ENCODE peak calls at places on chromosome 2, in six cellular contexts. Z is lower lobe of right lung, K is psoas muscle, T is heart right ventricle, P is PC-3, A is WERI-Rb-1. U is an unnamed sample. For H3K9me3, the result is how much of the 10 kb centered on the place peaks cover.

GRCh38 chr2:234879671-234880455 is 72.0 kb upstream of the SH3BP4 start:
- DNase-seq in Z (no peak), K (no peak), T (no peak), P (peak), A (no peak), U (no peak)

GRCh38 chr2:10080536-10081304 is 509 bp upstream of the CYS1 start:
- DNase-seq in Z (no peak), K (peak), T (no peak), P (no peak), A (peak), U (no peak)

GRCh38 chr2:238231251-238231793 is 8.5 kb downstream of the HES6 start:
- DNase-seq in Z (peak), K (peak), T (peak), P (no peak), A (no peak), U (peak)

GRCh38 chr2:106344302-106344701 is 123.9 kb downstream of the RGPD3 start:
- DNase-seq in Z (no peak), K (no peak), T (no peak), P (no peak), A (no peak), U (no peak)

GRCh38 chr2:27798476-27798875 is 27.0 kb downstream of the MRPL33 start:
- DNase-seq in Z (peak), K (no peak), T (no peak), P (no peak), A (no peak), U (no peak)

GRCh38 chr2:32384529-32384928 is 27.7 kb downstream of the BIRC6 start:
- DNase-seq in Z (no peak), K (no peak), T (no peak), P (no peak), A (no peak), U (no peak)

GRCh38 chr2:20557635-20558034 is 93.3 kb downstream of the HS1BP3 start:
- DNase-seq in Z (no peak), K (no peak), T (no peak), P (no peak), A (no peak), U (peak)

GRCh38 chr2:110804915-110805314 is 72.5 kb downstream of the ACOXL start:
- DNase-seq in Z (no peak), K (no peak), T (no peak), P (no peak), A (no peak), U (no peak)

GRCh38 chr2:25710750-25711149 is 37.4 kb upstream of the DTNB start:
- DNase-seq in Z (no peak), K (no peak), T (no peak), P (no peak), A (no peak), U (no peak)

GRCh38 chr2:40127890-40128548 is 323.9 kb downstream of the SLC8A1 start:
- DNase-seq in Z (no peak), K (no peak), T (no peak), P (peak), A (no peak), U (no peak)

GRCh38 chr2:191382801-191383200 is 137.6 kb downstream of the MYO1B start:
- DNase-seq in Z (no peak), K (no peak), T (no peak), P (peak), A (no peak), U (no peak)

GRCh38 chr2:191051825-191052778 is 38.1 kb upstream of the STAT1 start:
- DNase-seq in Z (no peak), K (no peak), T (no peak), P (peak), A (no peak), U (no peak)

GRCh38 chr2:170713280-170714155 is 1.6 kb upstream of the SP5 start:
- DNase-seq in Z (no peak), K (peak), T (peak), P (no peak), A (no peak), U (no peak)
- H3K4me3 ChIP-seq in Z (peak), K (peak), T (peak), P (no peak), A (no peak), U (peak)

GRCh38 chr2:42234056-42234455 is 64.9 kb downstream of the EML4 start:
- DNase-seq in Z (no peak), K (no peak), T (no peak), P (no peak), A (no peak), U (no peak)
- H3K27ac ChIP-seq in Z (peak), K (no peak), T (no peak), P (no peak), A (no peak), U (peak)

GRCh38 chr2:5019324-5019723 is 672.9 kb upstream of the SOX11 start:
- DNase-seq in Z (no peak), K (no peak), T (no peak), P (no peak), A (no peak), U (no peak)

GRCh38 chr2:5021148-5021547 is 671.0 kb upstream of the SOX11 start:
- DNase-seq in Z (no peak), K (no peak), T (no peak), P (peak), A (no peak), U (no peak)

GRCh38 chr2:5022056-5022455 is 670.1 kb upstream of the SOX11 start:
- DNase-seq in Z (no peak), K (no peak), T (no peak), P (no peak), A (no peak), U (no peak)

GRCh38 chr2:5020451-5020850 is 671.7 kb upstream of the SOX11 start:
- DNase-seq in Z (no peak), K (no peak), T (no peak), P (no peak), A (peak), U (no peak)
- H3K9me3 ChIP-seq in Z (under half), K (under half), T (under half), P (under half), A (under half), U (under half)

GRCh38 chr2:108620656-108621055 is 86.4 kb downstream of the LIMS1 start:
- DNase-seq in Z (no peak), K (no peak), T (no peak), P (no peak), A (no peak), U (no peak)
- H3K4me3 ChIP-seq in Z (peak), K (no peak), T (no peak), P (no peak), A (no peak), U (no peak)

GRCh38 chr2:18444806-18445205 is 115.6 kb downstream of the RDH14 start:
- DNase-seq in Z (no peak), K (no peak), T (no peak), P (no peak), A (no peak), U (no peak)

GRCh38 chr2:18446715-18447114 is 113.7 kb downstream of the RDH14 start:
- DNase-seq in Z (no peak), K (no peak), T (no peak), P (no peak), A (no peak), U (no peak)

GRCh38 chr2:18441583-18441982 is 118.9 kb downstream of the RDH14 start:
- DNase-seq in Z (no peak), K (no peak), T (no peak), P (no peak), A (no peak), U (no peak)

GRCh38 chr2:18440777-18441176 is 119.7 kb downstream of the RDH14 start:
- DNase-seq in Z (no peak), K (no peak), T (no peak), P (no peak), A (no peak), U (no peak)

GRCh38 chr2:18445412-18446320 is 114.8 kb downstream of the RDH14 start:
- DNase-seq in Z (no peak), K (peak), T (no peak), P (no peak), A (no peak), U (peak)
- H3K27ac ChIP-seq in Z (no peak), K (peak), T (peak), P (no peak), A (no peak), U (no peak)

GRCh38 chr2:200446612-200447011 is 63.3 kb downstream of the KCTD18 start:
- DNase-seq in Z (no peak), K (no peak), T (no peak), P (no peak), A (no peak), U (no peak)

GRCh38 chr2:200445284-200445683 is 64.6 kb downstream of the KCTD18 start:
- DNase-seq in Z (no peak), K (no peak), T (no peak), P (no peak), A (no peak), U (no peak)

GRCh38 chr2:200444530-200444929 is 65.3 kb downstream of the KCTD18 start:
- DNase-seq in Z (no peak), K (no peak), T (no peak), P (no peak), A (no peak), U (no peak)

GRCh38 chr2:200442471-200442870 is 67.4 kb downstream of the KCTD18 start:
- DNase-seq in Z (no peak), K (no peak), T (no peak), P (no peak), A (no peak), U (no peak)

GRCh38 chr2:200443376-200443775 is 66.5 kb downstream of the KCTD18 start:
- DNase-seq in Z (no peak), K (no peak), T (no peak), P (no peak), A (no peak), U (no peak)
- H3K9me3 ChIP-seq in Z (under half), K (under half), T (under half), P (under half), A (under half), U (under half)

DNA sequence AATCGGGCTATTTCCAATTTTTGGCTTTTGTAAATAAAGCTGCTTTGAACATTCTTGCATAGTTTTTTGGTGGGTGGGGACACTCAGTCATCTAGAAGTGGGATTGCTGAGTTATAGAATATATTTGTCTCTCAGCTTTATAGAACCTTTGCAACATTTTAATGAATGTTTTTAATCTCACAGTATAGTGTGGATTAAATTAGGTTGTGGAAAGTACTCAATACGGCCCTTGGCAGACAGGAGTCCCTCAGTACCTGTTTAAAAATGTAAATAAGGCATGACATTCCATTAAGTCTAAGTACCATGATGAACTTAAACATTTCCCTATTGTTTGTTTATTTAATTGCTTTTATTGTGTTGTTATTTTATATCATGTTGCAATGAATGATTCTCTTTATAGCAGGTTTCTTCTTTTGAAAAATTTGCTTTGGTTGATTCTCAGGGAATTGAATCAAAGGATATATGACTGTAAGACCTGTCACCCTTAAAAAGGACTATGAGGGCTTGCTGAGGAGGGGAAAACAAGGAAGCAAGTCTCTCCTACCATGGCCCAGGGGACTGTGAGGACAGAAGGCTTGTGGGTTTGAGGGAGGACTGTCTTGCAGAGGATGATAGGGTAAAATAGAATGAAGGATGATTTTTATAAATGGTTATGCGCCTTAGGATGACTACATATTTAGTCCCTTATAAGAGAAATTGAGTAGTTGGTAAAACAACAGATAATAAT is 165.1 kb downstream of the RPIA start:
- DNase-seq in Z (no peak), K (no peak), T (no peak), P (no peak), A (no peak), U (no peak)
- H3K4me3 ChIP-seq in Z (no peak), K (no peak), T (no peak), P (no peak), A (no peak), U (no peak)

DNA sequence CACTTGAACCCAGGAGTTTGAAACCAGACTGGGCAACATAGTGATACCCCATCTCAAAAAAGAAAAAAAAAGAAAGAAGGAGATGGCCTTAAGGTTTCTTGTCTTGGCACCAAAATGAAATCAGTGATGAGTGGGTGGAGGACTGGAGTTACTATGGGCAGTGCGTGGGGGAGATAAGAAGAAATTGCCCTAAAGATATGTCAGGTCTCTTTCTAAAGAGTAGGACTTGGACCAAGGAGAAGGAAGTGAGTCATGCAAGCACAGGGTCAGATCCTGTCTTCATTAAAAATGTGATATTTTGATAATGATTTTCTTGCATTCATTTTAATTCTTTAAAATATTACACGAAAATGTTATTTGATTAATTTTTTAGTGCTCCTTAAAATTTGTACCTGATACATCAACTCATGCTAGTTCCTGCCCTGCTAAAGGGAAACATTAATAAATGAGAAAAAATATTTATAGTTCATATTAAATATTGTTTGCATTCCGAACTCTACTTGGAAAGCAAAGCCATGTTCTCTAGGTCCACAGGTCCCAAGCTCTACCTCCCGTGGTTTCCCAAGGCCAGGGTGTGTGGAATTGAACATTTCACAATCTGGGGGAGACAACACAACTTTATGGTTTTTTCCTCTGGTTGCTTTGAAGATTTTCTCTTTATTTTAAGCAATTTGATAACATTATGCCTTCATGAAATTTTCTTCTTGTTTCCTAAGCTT is 62.6 kb upstream of the CTLA4 start:
- DNase-seq in Z (no peak), K (no peak), T (no peak), P (no peak), A (no peak), U (no peak)
- H3K27ac ChIP-seq in Z (peak), K (peak), T (peak), P (no peak), A (no peak), U (no peak)

U was measured in thyroid gland.